ENCODE peak calls at places on chromosomes 4 and X, in six cellular contexts. I is fibroblast of lung; M is cardiac fibroblast; O is fibroblast of mammary gland; E is CD8-positive, alpha-beta T cell; W is fibroblast of pulmonary artery. N is an unnamed sample.

GRCh38 chrX:38166478-38167083 is 54.1 kb downstream of the SRPX start:
- DNase-seq in E (no peak), W (peak; percentile 41), M (peak; percentile 39), I (peak; percentile 42), O (peak; percentile 37), N (peak; percentile 38)

GRCh38 chrX:101274198-101274597 is 16.9 kb downstream of the TAF7L start:
- DNase-seq in I (no peak), W (no peak), M (no peak), O (no peak), E (no peak), N (no peak)

GRCh38 chrX:110241816-110242215 is 76.1 kb downstream of the AMMECR1 start:
- DNase-seq in M (peak; percentile 57), E (no peak), I (peak; percentile 41), W (peak; percentile 39), O (peak; percentile 38), N (peak; percentile 57)

GRCh38 chr4:17814140-17814539 is 3.4 kb downstream of the NCAPG start:
- DNase-seq in M (peak; percentile 67), I (peak; percentile 58), W (peak; percentile 71), O (peak; percentile 64), E (no peak), N (peak; percentile 42)

GRCh38 chrX:8988456-8988855 is 45.5 kb downstream of the FAM9B start:
- DNase-seq in W (peak; percentile 24), M (peak; percentile 55), I (peak; percentile 74), E (no peak), O (peak; percentile 60), N (peak; percentile 88)

GRCh38 chr4:25702848-25703247 is 47.2 kb downstream of the SLC34A2 start:
- DNase-seq in M (peak; percentile 75), O (peak; percentile 80), I (peak; percentile 19), W (peak; percentile 72), E (no peak), N (no peak)

GRCh38 chr4:14446311-14446710 is 556.0 kb upstream of the CPEB2 start:
- DNase-seq in M (peak; percentile 6), W (no peak), O (peak; percentile 92), E (no peak), I (peak; percentile 84), N (peak; percentile 86)

GRCh38 chr4:48970471-48970921 is 15.6 kb upstream of the CWH43 start:
- DNase-seq in O (peak; percentile 98), W (peak; percentile 33), E (no peak), I (peak; percentile 93), M (no peak), N (peak; percentile 92)

GRCh38 chr4:54085284-54085683 is 14.7 kb upstream of the GSX2 start:
- DNase-seq in O (peak; percentile 97), E (no peak), I (peak; percentile 90), M (peak; percentile 84), W (peak; percentile 91), N (peak; percentile 96)

GRCh38 chrX:17876135-17876534 is 15.0 kb upstream of the RAI2 start:
- DNase-seq in M (no peak), W (no peak), E (no peak), I (no peak), O (no peak), N (peak; percentile 0)

GRCh38 chrX:131366387-131366786 is 77.3 kb upstream of the IGSF1 start:
- DNase-seq in O (no peak), M (no peak), I (peak; percentile 11), E (no peak), W (no peak), N (no peak)

GRCh38 chr4:140839396-140839795 is 83.2 kb upstream of the TBC1D9 start:
- DNase-seq in W (no peak), O (no peak), E (no peak), I (no peak), M (no peak), N (no peak)

GRCh38 chr4:74874785-74875367 is 58.0 kb upstream of the PARM1 start:
- DNase-seq in O (peak; percentile 81), M (peak; percentile 90), I (peak; percentile 91), W (peak; percentile 89), E (peak; percentile 16), N (peak; percentile 84)

GRCh38 chr4:120855307-120856001 is 67.1 kb downstream of the PRDM5 start:
- DNase-seq in O (no peak), M (no peak), E (no peak), I (no peak), W (no peak), N (no peak)

GRCh38 chr4:168514249-168514852 is 17.5 kb downstream of the PALLD start:
- DNase-seq in O (peak; percentile 64), E (no peak), I (peak; percentile 70), W (peak; percentile 65), M (peak; percentile 61), N (peak; percentile 46)

GRCh38 chrX:131816551-131817136 is 206.5 kb upstream of the STK26 start:
- DNase-seq in W (no peak), E (peak; percentile 54), O (peak; percentile 75), I (no peak), M (no peak), N (no peak)

GRCh38 chrX:71992711-71993110 is 82.1 kb downstream of the NHSL2 start:
- DNase-seq in M (no peak), W (no peak), I (no peak), O (no peak), E (peak; percentile 61), N (no peak)

GRCh38 chr4:76752911-76753494 is 144.9 kb downstream of the SOWAHB start:
- DNase-seq in I (peak; percentile 100), O (peak; percentile 100), E (no peak), M (peak; percentile 92), W (peak; percentile 94), N (peak; percentile 92)

GRCh38 chr4:173013232-173013932 is 155.2 kb upstream of the GALNT7 start:
- DNase-seq in O (peak; percentile 52), I (peak; percentile 63), M (peak; percentile 57), W (peak; percentile 57), E (peak; percentile 52), N (peak; percentile 47)
- H3K4me3 ChIP-seq in O (no peak overlapping the region), I (no peak overlapping the region), M (no peak overlapping the region), W (no peak overlapping the region), E (no peak overlapping the region), N (no peak overlapping the region)

GRCh38 chr4:145182212-145182611 is 1.8 kb upstream of the OTUD4 start:
- DNase-seq in E (no peak), M (no peak), O (no peak), W (no peak), I (no peak), N (no peak)

GRCh38 chr4:145181091-145181501 is 707 bp upstream of the OTUD4 start:
- DNase-seq in E (no peak), I (no peak), W (no peak), O (peak; percentile 50), M (no peak), N (no peak)

GRCh38 chr4:145179201-145179860 is 1.1 kb downstream of the OTUD4 start:
- DNase-seq in O (peak; percentile 54), M (peak; percentile 70), I (peak; percentile 53), W (peak; percentile 59), E (peak; percentile 74), N (peak; percentile 66)

GRCh38 chr4:145178740-145179139 is 1.6 kb downstream of the OTUD4 start:
- DNase-seq in I (no peak), E (no peak), M (no peak), W (no peak), O (no peak), N (peak; percentile 11)

GRCh38 chr4:145180298-145181090 is at the start of gene OTUD4:
- DNase-seq in M (peak; percentile 98), I (peak; percentile 96), O (peak; percentile 91), E (peak; percentile 93), W (peak; percentile 96), N (peak; percentile 98)
- TF ChIP-seq CTCF in M (peak; percentile 13), I (peak; percentile 3), O (no peak), E (no peak), W (no peak), N (no peak)

GRCh38 chrX:97402903-97403302 is 519.2 kb downstream of the RPA4 start:
- DNase-seq in E (no peak), O (no peak), M (no peak), I (no peak), W (no peak), N (no peak)
- H3K4me3 ChIP-seq in E (no peak overlapping the region), O (no peak overlapping the region), M (no peak overlapping the region), I (no peak overlapping the region), W (no peak overlapping the region), N (no peak overlapping the region)

GRCh38 chr4:154611833-154612232 is 623 bp downstream of the FGG start:
- DNase-seq in E (no peak), I (no peak), W (no peak), M (no peak), O (no peak), N (no peak)
- TF ChIP-seq CTCF in E (no peak), I (no peak), W (no peak), M (no peak), O (no peak), N (no peak)

DNA sequence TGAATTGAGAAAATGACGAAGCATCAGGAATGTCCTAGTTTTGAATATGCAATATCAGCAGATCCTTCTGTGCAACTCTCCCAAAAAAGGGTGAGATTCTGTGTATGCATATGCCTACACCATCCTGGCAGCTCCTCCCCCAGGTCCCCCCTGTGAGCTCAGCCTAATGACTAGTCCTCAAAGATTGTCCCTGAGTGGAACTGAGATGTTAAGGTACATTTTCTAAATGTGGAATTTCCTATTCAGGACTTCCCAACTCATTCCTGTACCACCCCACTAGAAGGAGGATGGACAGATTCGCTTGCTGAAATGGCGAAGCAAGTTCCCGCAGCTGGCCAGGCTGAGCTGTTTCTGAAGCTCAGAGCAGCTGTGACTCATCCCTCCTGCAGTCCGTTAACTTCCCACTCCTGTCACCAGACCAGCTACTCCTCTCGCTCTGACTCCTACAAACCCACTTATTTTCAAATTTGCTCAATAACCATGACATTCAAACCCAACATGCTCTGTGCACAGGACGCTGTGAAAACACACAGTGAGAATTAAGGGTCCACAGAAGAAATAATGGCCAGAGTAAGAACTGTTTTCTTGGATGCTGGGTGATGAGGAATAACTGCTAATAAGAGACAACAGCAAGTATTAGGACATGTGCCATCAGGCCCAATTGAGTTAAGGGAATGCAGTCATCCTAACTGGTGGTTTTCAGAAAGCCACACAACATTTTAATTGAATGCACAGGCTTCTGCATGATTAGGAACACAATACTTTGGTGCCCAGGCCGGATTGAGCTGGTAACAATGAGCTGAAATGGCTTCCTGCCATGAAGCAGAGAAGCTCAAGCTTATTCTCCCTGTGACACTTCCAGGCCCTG is 40.0 kb upstream of the IRF2 start:
- DNase-seq in I (peak; percentile 95), O (peak; percentile 92), M (peak; percentile 89), E (no peak), W (peak; percentile 88), N (peak; percentile 77)
- H3K4me3 ChIP-seq in I (no peak overlapping the region), O (peak overlapping the region; percentile 29), M (peak overlapping the region; percentile 19), E (no peak overlapping the region), W (peak overlapping the region; percentile 16), N (no peak overlapping the region)

DNA sequence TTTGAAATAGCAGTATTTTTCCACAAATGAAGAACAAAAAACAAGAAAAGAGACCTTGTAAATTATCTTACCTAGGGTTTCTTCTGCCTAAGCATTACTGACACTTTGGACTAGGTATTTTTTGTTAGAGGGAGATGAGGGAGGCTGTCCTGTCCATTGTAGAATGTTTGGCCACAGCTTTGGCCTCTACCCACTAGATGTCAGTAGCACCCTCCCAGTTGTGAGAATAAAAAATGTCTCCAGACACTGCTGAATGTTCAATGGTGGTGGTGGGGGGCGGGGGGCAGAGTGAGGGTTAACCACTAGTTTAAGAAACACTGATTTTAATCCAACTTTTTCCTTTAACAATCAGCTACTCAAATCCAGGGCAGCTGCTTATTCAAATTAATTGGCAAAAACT is 25.8 kb downstream of the OTUD4 start:
- DNase-seq in E (no peak), W (peak; percentile 57), M (peak; percentile 59), I (peak; percentile 39), O (peak; percentile 37), N (no peak)
- TF ChIP-seq CTCF in E (no peak), W (peak; percentile 73), M (peak; percentile 65), I (peak; percentile 64), O (peak; percentile 56), N (peak; percentile 40)